ENCODE peak calls at places on chromosomes 11 and 22, in six cellular contexts. One of them, this sample, is unnamed.

GRCh38 chr22:20996031-20996410 is 5.9 kb downstream of the THAP7 start:
- DNase-seq in NB4: no peak
- DNase-seq in endothelial cell of umbilical vein: no peak
- DNase-seq in K562: no peak
- DNase-seq in GM12878: no peak
- DNase-seq in HepG2: no peak
- DNase-seq in this sample: no peak

GRCh38 chr11:27505781-27506180 is 788 bp downstream of the LIN7C start:
- DNase-seq in NB4: no peak
- DNase-seq in endothelial cell of umbilical vein: no peak
- DNase-seq in K562: no peak
- DNase-seq in GM12878: no peak
- DNase-seq in HepG2: peak; percentile 4
- DNase-seq in this sample: no peak

GRCh38 chr22:24219750-24220149 is 25.1 kb downstream of the GGT5 start:
- DNase-seq in NB4: no peak
- DNase-seq in endothelial cell of umbilical vein: no peak
- DNase-seq in K562: no peak
- DNase-seq in GM12878: no peak
- DNase-seq in HepG2: no peak
- DNase-seq in this sample: no peak

GRCh38 chr11:97364047-97364446 is 974.2 kb downstream of the JRKL start:
- DNase-seq in NB4: no peak
- DNase-seq in endothelial cell of umbilical vein: peak; percentile 26
- DNase-seq in K562: no peak
- DNase-seq in GM12878: no peak
- DNase-seq in HepG2: no peak
- DNase-seq in this sample: no peak

GRCh38 chr22:49026476-49027121 is 801.1 kb downstream of the BRD1 start:
- DNase-seq in NB4: peak; percentile 21
- DNase-seq in endothelial cell of umbilical vein: no peak
- DNase-seq in K562: no peak
- DNase-seq in GM12878: no peak
- DNase-seq in HepG2: no peak
- DNase-seq in this sample: peak; percentile 12

GRCh38 chr11:38543311-38543710 is 1945.3 kb upstream of the RAG2 start:
- DNase-seq in NB4: no peak
- DNase-seq in endothelial cell of umbilical vein: no peak
- DNase-seq in K562: no peak
- DNase-seq in GM12878: no peak
- DNase-seq in HepG2: no peak
- DNase-seq in this sample: no peak

GRCh38 chr11:77173494-77173893 is 45.4 kb downstream of the MYO7A start:
- DNase-seq in NB4: no peak
- DNase-seq in endothelial cell of umbilical vein: peak; percentile 38
- DNase-seq in K562: no peak
- DNase-seq in GM12878: no peak
- DNase-seq in HepG2: peak; percentile 22
- DNase-seq in this sample: no peak

GRCh38 chr11:131884461-131885073 is 514.2 kb downstream of the NTM start:
- DNase-seq in NB4: no peak
- DNase-seq in endothelial cell of umbilical vein: no peak
- DNase-seq in K562: no peak
- DNase-seq in GM12878: no peak
- DNase-seq in HepG2: no peak
- DNase-seq in this sample: no peak

GRCh38 chr11:35558468-35558867 is 33.1 kb upstream of the PAMR1 start:
- DNase-seq in NB4: no peak
- DNase-seq in endothelial cell of umbilical vein: no peak
- DNase-seq in K562: no peak
- DNase-seq in GM12878: no peak
- DNase-seq in HepG2: no peak
- DNase-seq in this sample: no peak

GRCh38 chr22:31676700-31677099 is 14.7 kb upstream of the PISD start:
- DNase-seq in NB4: peak; percentile 81
- DNase-seq in endothelial cell of umbilical vein: peak; percentile 93
- DNase-seq in K562: no peak
- DNase-seq in GM12878: peak; percentile 66
- DNase-seq in HepG2: no peak
- DNase-seq in this sample: peak; percentile 90

GRCh38 chr11:128552783-128553661 is 34.3 kb downstream of the ETS1 start:
- DNase-seq in NB4: peak; percentile 84
- DNase-seq in endothelial cell of umbilical vein: no peak
- DNase-seq in K562: no peak
- DNase-seq in GM12878: peak; percentile 95
- DNase-seq in HepG2: no peak
- DNase-seq in this sample: no peak

GRCh38 chr11:76574879-76575278 is 95.7 kb downstream of the LRRC32 start:
- DNase-seq in NB4: no peak
- DNase-seq in endothelial cell of umbilical vein: no peak
- DNase-seq in K562: no peak
- DNase-seq in GM12878: no peak
- DNase-seq in HepG2: no peak
- DNase-seq in this sample: no peak

GRCh38 chr11:70603064-70603755 is 204.9 kb downstream of the CTTN start:
- DNase-seq in NB4: peak; percentile 59
- DNase-seq in endothelial cell of umbilical vein: no peak
- DNase-seq in K562: no peak
- DNase-seq in GM12878: no peak
- DNase-seq in HepG2: no peak
- DNase-seq in this sample: no peak

GRCh38 chr22:31870890-31871289 is 73.4 kb upstream of the YWHAH start:
- DNase-seq in NB4: no peak
- DNase-seq in endothelial cell of umbilical vein: peak; percentile 58
- DNase-seq in K562: no peak
- DNase-seq in GM12878: no peak
- DNase-seq in HepG2: no peak
- DNase-seq in this sample: peak; percentile 74

GRCh38 chr11:49432242-49432848 is 223.9 kb upstream of the FOLH1 start:
- DNase-seq in NB4: no peak
- DNase-seq in endothelial cell of umbilical vein: no peak
- DNase-seq in K562: no peak
- DNase-seq in GM12878: no peak
- DNase-seq in HepG2: no peak
- DNase-seq in this sample: no peak

GRCh38 chr11:69448471-69449284 is 32.8 kb upstream of the LINC01488 start:
- DNase-seq in NB4: peak; percentile 80
- DNase-seq in endothelial cell of umbilical vein: no peak
- DNase-seq in K562: peak; percentile 71
- DNase-seq in GM12878: no peak
- DNase-seq in HepG2: no peak
- DNase-seq in this sample: no peak

GRCh38 chr22:38786631-38787030 is 7.3 kb downstream of the DNAL4 start:
- DNase-seq in NB4: no peak
- DNase-seq in endothelial cell of umbilical vein: no peak
- DNase-seq in K562: no peak
- DNase-seq in GM12878: no peak
- DNase-seq in HepG2: no peak
- DNase-seq in this sample: no peak

GRCh38 chr11:62337682-62338181 is 484 bp downstream of the ASRGL1 start:
- DNase-seq in NB4: no peak
- DNase-seq in endothelial cell of umbilical vein: peak; percentile 45
- DNase-seq in K562: peak; percentile 37
- DNase-seq in GM12878: no peak
- DNase-seq in HepG2: no peak
- DNase-seq in this sample: peak; percentile 27

GRCh38 chr11:84471501-84471900 is 1155.6 kb downstream of the DLG2 start:
- DNase-seq in NB4: no peak
- DNase-seq in endothelial cell of umbilical vein: no peak
- DNase-seq in K562: no peak
- DNase-seq in GM12878: no peak
- DNase-seq in HepG2: no peak
- DNase-seq in this sample: no peak

GRCh38 chr11:65308281-65308891 is 6.3 kb upstream of the CDC42EP2 start:
- DNase-seq in NB4: no peak
- DNase-seq in endothelial cell of umbilical vein: peak; percentile 58
- DNase-seq in K562: no peak
- DNase-seq in GM12878: no peak
- DNase-seq in HepG2: no peak
- DNase-seq in this sample: no peak

GRCh38 chr22:40044870-40045834 is 50.4 kb downstream of the FAM83F start:
- DNase-seq in NB4: peak; percentile 63
- DNase-seq in endothelial cell of umbilical vein: peak; percentile 47
- DNase-seq in K562: peak; percentile 55
- DNase-seq in GM12878: no peak
- DNase-seq in HepG2: peak; percentile 20
- DNase-seq in this sample: peak; percentile 17

GRCh38 chr11:27388001-27388400 is 25.0 kb upstream of the CCDC34 start:
- DNase-seq in NB4: no peak
- DNase-seq in endothelial cell of umbilical vein: no peak
- DNase-seq in K562: peak; percentile 61
- DNase-seq in GM12878: no peak
- DNase-seq in HepG2: no peak
- DNase-seq in this sample: no peak

GRCh38 chr22:24329453-24329852 is 58.8 kb downstream of the SPECC1L start:
- DNase-seq in NB4: no peak
- DNase-seq in endothelial cell of umbilical vein: no peak
- DNase-seq in K562: no peak
- DNase-seq in GM12878: no peak
- DNase-seq in HepG2: no peak
- DNase-seq in this sample: no peak

GRCh38 chr11:110367571-110367970 is 62.2 kb upstream of the FDX1 start:
- DNase-seq in NB4: no peak
- DNase-seq in endothelial cell of umbilical vein: peak; percentile 44
- DNase-seq in K562: no peak
- DNase-seq in GM12878: no peak
- DNase-seq in HepG2: no peak
- DNase-seq in this sample: no peak

GRCh38 chr11:65607614-65608426 is 6.2 kb downstream of the MAP3K11 start:
- DNase-seq in NB4: no peak
- DNase-seq in endothelial cell of umbilical vein: no peak
- DNase-seq in K562: no peak
- DNase-seq in GM12878: no peak
- DNase-seq in HepG2: no peak
- DNase-seq in this sample: no peak

GRCh38 chr11:34749666-34750659 is 129.1 kb downstream of the EHF start:
- DNase-seq in NB4: no peak
- DNase-seq in endothelial cell of umbilical vein: no peak
- DNase-seq in K562: no peak
- DNase-seq in GM12878: no peak
- DNase-seq in HepG2: no peak
- DNase-seq in this sample: no peak

GRCh38 chr11:118569670-118570069 is 2.5 kb upstream of the ARCN1 start:
- DNase-seq in NB4: no peak
- DNase-seq in endothelial cell of umbilical vein: no peak
- DNase-seq in K562: no peak
- DNase-seq in GM12878: no peak
- DNase-seq in HepG2: no peak
- DNase-seq in this sample: no peak

GRCh38 chr11:118560806-118561205 is 4.9 kb downstream of the IFT46 start:
- DNase-seq in NB4: no peak
- DNase-seq in endothelial cell of umbilical vein: no peak
- DNase-seq in K562: no peak
- DNase-seq in GM12878: no peak
- DNase-seq in HepG2: no peak
- DNase-seq in this sample: no peak

GRCh38 chr11:118570787-118571186 is 1.4 kb upstream of the ARCN1 start:
- DNase-seq in NB4: no peak
- DNase-seq in endothelial cell of umbilical vein: no peak
- DNase-seq in K562: no peak
- DNase-seq in GM12878: no peak
- DNase-seq in HepG2: no peak
- DNase-seq in this sample: no peak

GRCh38 chr11:118565062-118565461 is 669 bp downstream of the IFT46 start:
- DNase-seq in NB4: no peak
- DNase-seq in endothelial cell of umbilical vein: no peak
- DNase-seq in K562: no peak
- DNase-seq in GM12878: no peak
- DNase-seq in HepG2: no peak
- DNase-seq in this sample: no peak
- TF ChIP-seq MYC in NB4: no peak
- TF ChIP-seq MYC in endothelial cell of umbilical vein: no peak
- TF ChIP-seq MYC in K562: no peak
- TF ChIP-seq MYC in GM12878: no peak
- TF ChIP-seq MYC in HepG2: no peak
- TF ChIP-seq MYC in this sample: no peak

DNA sequence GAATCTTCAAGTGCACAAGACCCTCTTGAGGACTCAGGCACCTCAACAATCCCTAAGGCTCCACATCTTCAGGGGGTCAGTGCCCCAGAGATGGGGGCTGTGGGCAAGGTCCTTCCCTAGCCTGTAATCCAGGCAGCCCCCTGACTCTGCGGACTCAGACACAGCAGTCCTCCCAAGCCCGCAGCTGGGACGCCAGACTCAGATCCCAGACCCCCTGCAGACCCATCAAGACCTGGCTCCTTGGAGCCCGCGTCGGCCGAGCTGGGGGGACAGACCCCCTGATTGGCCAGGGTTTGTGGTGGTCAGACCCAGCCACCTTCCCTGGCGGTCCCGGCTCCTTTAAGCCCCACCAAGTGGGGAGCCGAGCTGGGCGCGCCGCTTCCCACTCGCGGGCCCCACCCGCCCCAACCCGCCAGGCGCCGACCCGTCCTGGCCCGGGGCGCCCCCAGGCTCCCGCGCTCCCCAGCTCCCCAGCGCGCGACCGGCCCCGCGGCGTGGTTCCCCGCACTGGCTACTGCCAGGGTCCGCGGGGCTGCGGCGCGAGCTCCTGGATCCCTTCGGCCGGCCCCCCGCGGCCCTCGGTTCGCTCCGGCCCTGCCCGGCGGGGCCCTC is 464 bp downstream of the OSBPL5 start:
- DNase-seq in NB4: peak; percentile 46
- DNase-seq in endothelial cell of umbilical vein: peak; percentile 31
- DNase-seq in K562: no peak
- DNase-seq in GM12878: no peak
- DNase-seq in HepG2: no peak
- DNase-seq in this sample: no peak
- TF ChIP-seq MYC in NB4: no peak
- TF ChIP-seq MYC in endothelial cell of umbilical vein: no peak
- TF ChIP-seq MYC in K562: no peak
- TF ChIP-seq MYC in GM12878: no peak
- TF ChIP-seq MYC in HepG2: no peak
- TF ChIP-seq MYC in this sample: no peak

DNA sequence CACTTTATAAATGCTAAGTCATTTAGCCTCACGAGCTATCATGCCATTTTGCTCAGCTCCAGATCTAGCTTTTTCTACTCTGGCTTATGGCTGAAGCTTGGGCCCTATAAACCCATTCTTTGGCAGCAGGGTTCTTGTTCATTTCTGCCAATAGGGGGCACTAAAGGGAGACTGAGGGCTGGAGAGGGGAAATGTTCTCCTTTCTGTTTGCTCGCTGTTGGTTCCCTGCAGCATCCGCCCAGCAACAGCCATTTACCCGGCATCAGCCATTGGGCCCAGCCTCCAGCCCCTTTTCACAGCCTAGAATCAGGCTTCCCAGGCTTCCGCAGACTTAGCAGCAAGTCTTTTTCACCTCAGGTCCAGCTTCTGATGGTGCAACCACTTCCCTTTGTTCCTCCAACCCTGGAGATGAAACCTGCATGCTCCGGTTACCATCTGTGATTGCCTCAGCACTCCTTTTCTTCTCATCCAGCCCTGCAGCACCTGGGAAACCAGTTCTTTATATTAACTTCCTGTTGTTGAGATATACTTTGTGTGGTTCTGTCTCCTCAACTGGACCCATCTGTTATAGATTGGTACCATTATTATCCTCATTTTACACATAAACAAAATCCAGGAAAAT is 4.2 kb upstream of the ME3 start:
- DNase-seq in NB4: peak; percentile 48
- DNase-seq in endothelial cell of umbilical vein: no peak
- DNase-seq in K562: peak; percentile 64
- DNase-seq in GM12878: no peak
- DNase-seq in HepG2: peak; percentile 18
- DNase-seq in this sample: no peak
- TF ChIP-seq MYC in NB4: no peak
- TF ChIP-seq MYC in endothelial cell of umbilical vein: no peak
- TF ChIP-seq MYC in K562: no peak
- TF ChIP-seq MYC in GM12878: no peak
- TF ChIP-seq MYC in HepG2: no peak
- TF ChIP-seq MYC in this sample: no peak

GRCh38 chr11:44643207-44643606 is 77.7 kb downstream of the CD82 start:
- DNase-seq in NB4: no peak
- DNase-seq in endothelial cell of umbilical vein: no peak
- DNase-seq in K562: no peak
- DNase-seq in GM12878: no peak
- DNase-seq in HepG2: no peak
- DNase-seq in this sample: no peak
- TF ChIP-seq MYC in NB4: no peak
- TF ChIP-seq MYC in endothelial cell of umbilical vein: no peak
- TF ChIP-seq MYC in K562: no peak
- TF ChIP-seq MYC in GM12878: no peak
- TF ChIP-seq MYC in HepG2: no peak
- TF ChIP-seq MYC in this sample: no peak